ENCODE peak calls at places on chromosome 20, in seven cellular contexts. Y, R, X, O, T, N and W are unnamed samples.

GRCh38 chr20:17867119-17867518 is 101.5 kb downstream of the SNX5 start:
- DNase-seq in Y (no peak), R (no peak), X (no peak), O (no peak), T (no peak), N (no peak), W (no peak)

GRCh38 chr20:47178851-47179250 is 177.6 kb downstream of the ZMYND8 start:
- DNase-seq in Y (no peak), R (no peak), X (no peak), O (no peak), T (no peak), N (no peak), W (no peak)

GRCh38 chr20:11581271-11581670 is 336.4 kb upstream of the BTBD3 start:
- DNase-seq in Y (no peak), R (no peak), X (no peak), O (no peak), T (no peak), N (no peak), W (no peak)

GRCh38 chr20:60167840-60168239 is 209.6 kb downstream of the CDH26 start:
- DNase-seq in Y (no peak), R (no peak), X (no peak), O (no peak), T (no peak), N (no peak), W (no peak)

GRCh38 chr20:46637861-46638366 is 13.3 kb downstream of the SLC13A3 start:
- DNase-seq in Y (no peak), R (no peak), X (no peak), O (no peak), T (no peak), N (peak), W (peak)

GRCh38 chr20:38091447-38092216 is 58.1 kb downstream of the RPRD1B start:
- DNase-seq in Y (no peak), R (no peak), X (peak), O (no peak), T (no peak), N (no peak), W (peak)

GRCh38 chr20:4053516-4053919 is 38.2 kb upstream of the RNF24 start:
- DNase-seq in Y (no peak), R (no peak), X (no peak), O (no peak), T (no peak), N (no peak), W (no peak)

GRCh38 chr20:59777321-59777705 is 156.1 kb downstream of the SYCP2 start:
- DNase-seq in Y (no peak), R (no peak), X (no peak), O (no peak), T (no peak), N (peak), W (peak)

GRCh38 chr20:19599200-19599599 is 158.9 kb upstream of the RIN2 start:
- DNase-seq in Y (no peak), R (no peak), X (no peak), O (no peak), T (no peak), N (no peak), W (no peak)

GRCh38 chr20:50744143-50744792 is 12.9 kb downstream of the PARD6B start:
- DNase-seq in Y (peak), R (peak), X (peak), O (peak), T (peak), N (peak), W (no peak)

GRCh38 chr20:50536333-50536732 is 26.1 kb downstream of the PTPN1 start:
- DNase-seq in Y (no peak), R (peak), X (no peak), O (no peak), T (no peak), N (no peak), W (no peak)

GRCh38 chr20:15076785-15077184 is 739.4 kb upstream of the FLRT3 start:
- DNase-seq in Y (no peak), R (no peak), X (no peak), O (no peak), T (no peak), N (no peak), W (no peak)

GRCh38 chr20:10129749-10130148 is 88.9 kb upstream of the SNAP25 start:
- DNase-seq in Y (no peak), R (no peak), X (no peak), O (no peak), T (no peak), N (no peak), W (no peak)

GRCh38 chr20:50335105-50335504 is 144.5 kb downstream of the CEBPB start:
- DNase-seq in Y (peak), R (peak), X (no peak), O (no peak), T (peak), N (peak), W (no peak)

GRCh38 chr20:50540620-50541605 is 30.7 kb downstream of the PTPN1 start:
- DNase-seq in Y (peak), R (peak), X (no peak), O (no peak), T (peak), N (no peak), W (no peak)

GRCh38 chr20:30286157-30286556 is 971.3 kb upstream of the DEFB115 start:
- DNase-seq in Y (no peak), R (no peak), X (no peak), O (no peak), T (no peak), N (peak), W (no peak)

GRCh38 chr20:38395165-38395564 is 40.0 kb downstream of the SNHG17 start:
- DNase-seq in Y (no peak), R (no peak), X (no peak), O (no peak), T (no peak), N (no peak), W (no peak)

GRCh38 chr20:62624325-62624690 is 18.0 kb upstream of the SLCO4A1 start:
- DNase-seq in Y (no peak), R (no peak), X (no peak), O (no peak), T (no peak), N (no peak), W (no peak)

GRCh38 chr20:6705920-6706500 is 61.5 kb upstream of the BMP2 start:
- DNase-seq in Y (no peak), R (no peak), X (no peak), O (no peak), T (no peak), N (no peak), W (no peak)

GRCh38 chr20:62961310-62961783 is 8.8 kb downstream of the SLC17A9 start:
- DNase-seq in Y (no peak), R (no peak), X (no peak), O (no peak), T (no peak), N (no peak), W (no peak)

GRCh38 chr20:48596499-48596898 is 231.3 kb downstream of the PREX1 start:
- DNase-seq in Y (no peak), R (no peak), X (no peak), O (no peak), T (no peak), N (peak), W (no peak)

GRCh38 chr20:40535816-40536215 is 153.2 kb downstream of the MAFB start:
- DNase-seq in Y (no peak), R (no peak), X (no peak), O (no peak), T (no peak), N (no peak), W (no peak)

GRCh38 chr20:62952373-62953166 is at the start of gene SLC17A9:
- DNase-seq in Y (peak), R (peak), X (peak), O (peak), T (no peak), N (peak), W (no peak)

GRCh38 chr20:1456300-1456699 is 10.3 kb downstream of the NSFL1C start:
- DNase-seq in Y (no peak), R (no peak), X (no peak), O (no peak), T (no peak), N (no peak), W (no peak)

GRCh38 chr20:15475483-15475882 is 1097.8 kb downstream of the KIF16B start:
- DNase-seq in Y (no peak), R (peak), X (peak), O (no peak), T (no peak), N (no peak), W (no peak)

GRCh38 chr20:20665200-20665599 is 47.2 kb downstream of the RALGAPA2 start:
- DNase-seq in Y (peak), R (no peak), X (no peak), O (no peak), T (no peak), N (no peak), W (no peak)

GRCh38 chr20:32130352-32130751 is 20.8 kb downstream of the TM9SF4 start:
- DNase-seq in Y (no peak), R (no peak), X (no peak), O (no peak), T (no peak), N (no peak), W (no peak)

GRCh38 chr20:47950557-47951283 is 165.4 kb upstream of the SULF2 start:
- DNase-seq in Y (no peak), R (no peak), X (no peak), O (no peak), T (no peak), N (no peak), W (no peak)

GRCh38 chr20:18224968-18225568 is 63.3 kb upstream of the ZNF133 start:
- DNase-seq in Y (peak), R (no peak), X (peak), O (peak), T (peak), N (no peak), W (no peak)

GRCh38 chr20:59738851-59739250 is 134.5 kb downstream of the PHACTR3 start:
- DNase-seq in Y (no peak), R (no peak), X (no peak), O (no peak), T (no peak), N (no peak), W (no peak)

GRCh38 chr20:40255368-40255767 is 433.7 kb downstream of the MAFB start:
- DNase-seq in Y (no peak), R (no peak), X (no peak), O (no peak), T (no peak), N (no peak), W (peak)

GRCh38 chr20:12798286-12798685 is 210.5 kb upstream of the SPTLC3 start:
- DNase-seq in Y (no peak), R (no peak), X (no peak), O (peak), T (no peak), N (no peak), W (no peak)

GRCh38 chr20:13865825-13866351 is 81.1 kb downstream of the NDUFAF5 start:
- DNase-seq in Y (no peak), R (no peak), X (no peak), O (no peak), T (no peak), N (no peak), W (peak)

GRCh38 chr20:42864116-42864515 is 325.6 kb downstream of the PTPRT start:
- DNase-seq in Y (no peak), R (no peak), X (no peak), O (no peak), T (no peak), N (no peak), W (no peak)

GRCh38 chr20:6061544-6061943 is 7.7 kb upstream of the LRRN4 start:
- DNase-seq in Y (no peak), R (no peak), X (no peak), O (no peak), T (no peak), N (peak), W (no peak)

GRCh38 chr20:1060985-1061384 is 57.4 kb upstream of the PSMF1 start:
- DNase-seq in Y (no peak), R (no peak), X (no peak), O (no peak), T (no peak), N (peak), W (no peak)

GRCh38 chr20:63531686-63532448 is 5.3 kb downstream of the PTK6 start:
- DNase-seq in Y (no peak), R (peak), X (peak), O (peak), T (no peak), N (no peak), W (no peak)

GRCh38 chr20:22492497-22492896 is 91.9 kb downstream of the FOXA2 start:
- DNase-seq in Y (no peak), R (no peak), X (no peak), O (no peak), T (no peak), N (no peak), W (peak)

GRCh38 chr20:22491188-22491500 is 93.2 kb downstream of the FOXA2 start:
- DNase-seq in Y (no peak), R (no peak), X (no peak), O (no peak), T (no peak), N (no peak), W (peak)

GRCh38 chr20:22489614-22490286 is 94.6 kb downstream of the FOXA2 start:
- DNase-seq in Y (no peak), R (no peak), X (no peak), O (no peak), T (no peak), N (no peak), W (peak)

GRCh38 chr20:22495172-22495571 is 89.2 kb downstream of the FOXA2 start:
- DNase-seq in Y (no peak), R (no peak), X (no peak), O (no peak), T (no peak), N (no peak), W (peak)

DNA sequence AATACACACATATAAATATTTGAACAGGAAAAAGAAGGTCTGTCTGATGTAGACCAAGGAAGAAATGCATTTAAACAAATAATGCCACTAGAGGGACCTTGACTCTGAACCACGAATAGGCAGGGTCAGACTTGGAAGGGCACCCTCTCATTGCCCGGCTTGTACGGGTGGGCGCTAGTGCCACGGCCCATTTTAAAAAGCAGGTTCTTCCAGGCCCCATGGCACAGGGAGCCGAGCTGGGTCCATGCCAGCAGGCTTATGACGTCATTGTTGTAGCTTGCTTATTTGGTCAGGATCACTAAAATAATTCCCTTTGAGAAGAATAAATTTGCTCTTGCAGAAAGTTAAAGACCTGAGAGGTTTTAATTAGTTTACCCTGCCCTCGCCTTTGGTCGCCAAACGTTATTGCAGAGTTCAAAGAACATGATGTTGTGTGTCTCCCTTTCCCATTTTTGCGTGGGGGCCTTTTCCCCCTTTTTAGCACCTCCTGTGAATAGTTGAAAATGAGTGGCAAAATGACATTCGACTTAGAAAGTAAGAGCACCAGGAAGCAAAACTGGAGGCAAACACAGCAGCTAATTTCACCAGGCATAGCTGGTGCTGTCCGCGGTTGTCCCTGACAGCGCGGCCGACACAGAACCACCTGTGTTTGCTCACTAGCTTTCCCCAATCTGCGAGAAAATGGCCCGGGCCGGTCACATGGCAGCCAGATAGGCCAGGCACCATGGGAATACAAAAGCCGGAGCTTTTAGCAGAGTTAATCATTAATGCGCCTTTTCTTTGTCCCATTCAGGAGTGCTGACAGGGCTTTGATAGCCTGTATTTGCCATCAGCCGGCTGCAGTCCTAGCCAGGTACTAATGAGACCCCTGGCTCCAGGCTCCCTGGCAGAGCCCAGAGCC is 93.8 kb downstream of the FOXA2 start:
- DNase-seq in Y (no peak), R (peak), X (no peak), O (peak), T (peak), N (no peak), W (peak)
- TF ChIP-seq POLR2A in Y (no peak), R (no peak), X (no peak), O (no peak), T (peak), N (no peak), W (no peak)

GRCh38 chr20:25402583-25402982 is 4.9 kb upstream of the GINS1 start:
- DNase-seq in Y (no peak), R (no peak), X (no peak), O (no peak), T (no peak), N (no peak), W (no peak)

GRCh38 chr20:25408170-25408547 is 686 bp downstream of the GINS1 start:
- DNase-seq in Y (no peak), R (no peak), X (no peak), O (no peak), T (no peak), N (no peak), W (no peak)

GRCh38 chr20:25408890-25409289 is 1.4 kb downstream of the GINS1 start:
- DNase-seq in Y (no peak), R (no peak), X (no peak), O (no peak), T (no peak), N (no peak), W (no peak)

DNA sequence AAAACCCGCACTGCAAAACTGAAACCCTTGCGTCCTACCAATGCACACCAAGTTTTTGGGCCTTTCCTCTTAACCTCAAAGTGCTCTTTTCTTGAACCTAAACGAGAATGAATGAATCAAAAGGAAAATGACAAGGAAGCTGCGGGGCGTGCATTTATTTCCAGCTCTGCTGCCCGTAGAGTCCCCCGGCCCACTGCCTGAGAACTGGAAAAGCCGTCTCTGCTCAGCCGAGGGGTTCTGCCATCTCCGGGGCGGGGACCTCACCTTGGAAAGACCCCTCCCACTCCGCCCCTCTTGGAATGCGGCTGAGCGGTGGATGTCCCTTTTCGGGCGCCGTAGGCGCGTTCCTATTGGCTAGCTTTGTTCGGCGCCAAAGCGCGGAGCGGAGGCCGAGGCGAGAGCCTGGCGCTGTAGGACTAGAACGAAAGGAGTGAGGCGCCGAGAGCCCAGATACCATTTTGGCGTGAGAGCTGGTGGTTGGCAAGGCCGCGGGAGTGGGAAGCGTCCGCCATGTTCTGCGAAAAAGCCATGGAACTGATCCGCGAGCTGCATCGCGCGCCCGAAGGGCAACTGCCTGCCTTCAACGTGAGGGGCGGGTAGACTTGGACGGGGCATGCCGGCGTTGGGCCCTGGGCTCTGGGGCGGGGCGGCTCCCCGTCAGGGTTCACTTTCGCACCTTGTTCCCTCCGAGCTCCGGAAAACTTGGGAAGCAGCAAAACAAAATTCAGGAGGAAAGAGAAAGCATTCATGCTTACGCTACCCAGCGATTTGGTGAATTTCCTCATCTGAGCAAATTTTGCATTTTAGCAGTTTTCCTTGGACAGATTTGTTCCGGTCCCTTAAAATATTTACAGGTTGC is at the start of gene GINS1:
- DNase-seq in Y (peak), R (peak), X (peak), O (peak), T (peak), N (peak), W (no peak)
- TF ChIP-seq POLR2A in Y (peak), R (no peak), X (no peak), O (peak), T (peak), N (no peak), W (no peak)

GRCh38 chr20:58630063-58630462 is 21.0 kb upstream of the STX16 start:
- DNase-seq in Y (peak), R (no peak), X (no peak), O (no peak), T (peak), N (no peak), W (no peak)
- TF ChIP-seq POLR2A in Y (no peak), R (no peak), X (no peak), O (no peak), T (no peak), N (no peak), W (no peak)

GRCh38 chr20:44886276-44886671 is 769 bp downstream of the YWHAB start:
- DNase-seq in Y (peak), R (no peak), X (no peak), O (no peak), T (no peak), N (no peak), W (no peak)

GRCh38 chr20:44886828-44887227 is 1.3 kb downstream of the YWHAB start:
- DNase-seq in Y (no peak), R (no peak), X (no peak), O (no peak), T (no peak), N (no peak), W (no peak)

GRCh38 chr20:44884907-44885391 is 556 bp upstream of the YWHAB start:
- DNase-seq in Y (no peak), R (no peak), X (no peak), O (no peak), T (no peak), N (no peak), W (no peak)

GRCh38 chr20:44887466-44887865 is 2.0 kb downstream of the YWHAB start:
- DNase-seq in Y (no peak), R (no peak), X (no peak), O (no peak), T (no peak), N (no peak), W (no peak)

DNA sequence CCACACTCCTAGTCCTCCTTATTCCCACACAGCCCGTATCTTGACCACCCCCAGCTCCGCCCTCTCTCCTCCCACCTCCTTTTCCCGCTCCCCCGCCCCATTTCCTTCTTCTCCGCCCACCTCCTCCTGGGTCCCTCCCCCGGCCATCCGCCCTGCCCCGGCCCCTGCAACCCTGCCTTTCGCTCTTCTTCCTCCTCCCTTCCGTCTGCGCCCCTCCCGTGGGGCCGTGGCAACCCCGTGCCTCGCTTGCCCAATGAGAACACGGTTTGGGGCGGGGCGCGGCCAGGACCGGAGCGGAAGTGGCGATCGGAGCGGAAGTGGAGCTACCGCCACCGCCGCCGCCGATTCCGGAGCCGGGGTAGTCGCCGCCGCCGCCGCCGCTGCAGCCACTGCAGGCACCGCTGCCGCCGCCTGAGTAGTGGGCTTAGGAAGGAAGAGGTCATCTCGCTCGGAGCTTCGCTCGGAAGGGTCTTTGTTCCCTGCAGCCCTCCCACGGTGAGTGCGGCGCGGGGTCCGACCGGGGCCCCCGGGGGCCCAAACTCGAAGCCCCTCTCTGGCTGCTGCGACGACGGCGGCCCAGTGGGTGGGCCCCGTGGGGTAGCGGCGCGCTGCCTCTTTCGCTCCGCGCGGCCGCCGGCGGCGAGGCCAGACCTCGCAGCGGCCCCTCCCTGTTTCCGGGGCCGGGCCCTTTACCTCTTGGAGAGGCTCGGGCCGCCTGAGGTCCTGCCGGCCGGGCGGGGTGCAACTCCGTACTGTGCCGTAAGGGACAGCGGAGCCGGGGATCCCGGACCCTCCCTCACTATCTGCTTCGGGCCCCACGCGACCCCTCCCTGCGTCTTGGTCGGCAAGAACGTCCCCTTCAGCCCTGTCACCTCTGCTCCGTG is at the start of gene YWHAB:
- DNase-seq in Y (peak), R (peak), X (peak), O (peak), T (peak), N (peak), W (peak)
- TF ChIP-seq POLR2A in Y (peak), R (peak), X (peak), O (no peak), T (peak), N (no peak), W (peak)